ENCODE peak calls at places on chromosomes 3 and 15, in nine cellular contexts. One of them, this sample, is unnamed.

GRCh38 chr3:59678042-59678707 is 628.4 kb upstream of the CFAP20DC start:
- DNase-seq in tibial nerve: no peak
- DNase-seq in testis: no peak
- DNase-seq in heart left ventricle: no peak
- DNase-seq in stomach: peak; percentile 35
- DNase-seq in A549: no peak
- DNase-seq in right lobe of liver: no peak
- DNase-seq in breast epithelium: peak; percentile 26
- DNase-seq in esophagus squamous epithelium: no peak
- DNase-seq in this sample: no peak

GRCh38 chr3:61789861-61790260 is 228.5 kb downstream of the PTPRG start:
- DNase-seq in stomach: no peak
- DNase-seq in A549: no peak
- DNase-seq in breast epithelium: no peak
- DNase-seq in esophagus squamous epithelium: no peak
- DNase-seq in right lobe of liver: no peak
- DNase-seq in tibial nerve: no peak
- DNase-seq in testis: no peak
- DNase-seq in heart left ventricle: no peak
- DNase-seq in this sample: no peak

GRCh38 chr15:48887144-48887543 is 9.2 kb downstream of the EID1 start:
- DNase-seq in A549: no peak
- DNase-seq in testis: no peak
- DNase-seq in stomach: no peak
- DNase-seq in heart left ventricle: no peak
- DNase-seq in esophagus squamous epithelium: no peak
- DNase-seq in breast epithelium: no peak
- DNase-seq in tibial nerve: no peak
- DNase-seq in right lobe of liver: no peak
- DNase-seq in this sample: no peak

GRCh38 chr3:72080101-72080500 is 295.2 kb upstream of the PROK2 start:
- DNase-seq in right lobe of liver: no peak
- DNase-seq in tibial nerve: no peak
- DNase-seq in testis: no peak
- DNase-seq in heart left ventricle: no peak
- DNase-seq in stomach: no peak
- DNase-seq in A549: no peak
- DNase-seq in breast epithelium: no peak
- DNase-seq in esophagus squamous epithelium: no peak
- DNase-seq in this sample: no peak

GRCh38 chr15:40899536-40900207 is 5.4 kb downstream of the VPS18 start:
- DNase-seq in right lobe of liver: no peak
- DNase-seq in A549: no peak
- DNase-seq in testis: no peak
- DNase-seq in esophagus squamous epithelium: no peak
- DNase-seq in heart left ventricle: no peak
- DNase-seq in tibial nerve: no peak
- DNase-seq in breast epithelium: no peak
- DNase-seq in stomach: no peak
- DNase-seq in this sample: peak; percentile 74

GRCh38 chr3:121232309-121233225 is 313.2 kb downstream of the POLQ start:
- DNase-seq in tibial nerve: no peak
- DNase-seq in heart left ventricle: no peak
- DNase-seq in A549: no peak
- DNase-seq in testis: no peak
- DNase-seq in right lobe of liver: no peak
- DNase-seq in breast epithelium: no peak
- DNase-seq in esophagus squamous epithelium: no peak
- DNase-seq in stomach: no peak
- DNase-seq in this sample: no peak

GRCh38 chr3:48747703-48748102 is 30.7 kb upstream of the IP6K2 start:
- DNase-seq in esophagus squamous epithelium: no peak
- DNase-seq in heart left ventricle: peak; percentile 76
- DNase-seq in A549: no peak
- DNase-seq in tibial nerve: no peak
- DNase-seq in breast epithelium: peak; percentile 55
- DNase-seq in testis: no peak
- DNase-seq in stomach: peak; percentile 33
- DNase-seq in right lobe of liver: no peak
- DNase-seq in this sample: no peak

GRCh38 chr3:100650651-100651611 is 41.5 kb downstream of the ADGRG7 start:
- DNase-seq in tibial nerve: no peak
- DNase-seq in heart left ventricle: no peak
- DNase-seq in right lobe of liver: no peak
- DNase-seq in esophagus squamous epithelium: no peak
- DNase-seq in A549: no peak
- DNase-seq in breast epithelium: no peak
- DNase-seq in testis: no peak
- DNase-seq in stomach: no peak
- DNase-seq in this sample: no peak

GRCh38 chr3:15430624-15431023 is 3.2 kb downstream of the EAF1 start:
- DNase-seq in breast epithelium: no peak
- DNase-seq in stomach: no peak
- DNase-seq in heart left ventricle: no peak
- DNase-seq in A549: no peak
- DNase-seq in right lobe of liver: no peak
- DNase-seq in tibial nerve: no peak
- DNase-seq in esophagus squamous epithelium: no peak
- DNase-seq in testis: no peak
- DNase-seq in this sample: no peak

GRCh38 chr15:52733696-52734255 is 54.6 kb upstream of the ATOSA start:
- DNase-seq in heart left ventricle: no peak
- DNase-seq in tibial nerve: no peak
- DNase-seq in breast epithelium: no peak
- DNase-seq in testis: peak; percentile 23
- DNase-seq in esophagus squamous epithelium: no peak
- DNase-seq in stomach: no peak
- DNase-seq in A549: no peak
- DNase-seq in right lobe of liver: no peak
- DNase-seq in this sample: no peak

GRCh38 chr3:185270956-185271332 is 17.1 kb upstream of the EHHADH start:
- DNase-seq in testis: no peak
- DNase-seq in stomach: no peak
- DNase-seq in esophagus squamous epithelium: no peak
- DNase-seq in A549: no peak
- DNase-seq in breast epithelium: no peak
- DNase-seq in heart left ventricle: no peak
- DNase-seq in tibial nerve: no peak
- DNase-seq in right lobe of liver: no peak
- DNase-seq in this sample: no peak

GRCh38 chr3:180601688-180602666 is at the start of gene TTC14:
- DNase-seq in esophagus squamous epithelium: peak; percentile 78
- DNase-seq in stomach: peak; percentile 86
- DNase-seq in heart left ventricle: peak; percentile 94
- DNase-seq in right lobe of liver: peak; percentile 95
- DNase-seq in testis: peak; percentile 97
- DNase-seq in A549: peak; percentile 88
- DNase-seq in tibial nerve: peak; percentile 78
- DNase-seq in breast epithelium: peak; percentile 77
- DNase-seq in this sample: peak; percentile 97
- TF ChIP-seq CTCF in esophagus squamous epithelium: no peak
- TF ChIP-seq CTCF in stomach: no peak
- TF ChIP-seq CTCF in heart left ventricle: no peak
- TF ChIP-seq CTCF in right lobe of liver: no peak
- TF ChIP-seq CTCF in testis: no peak
- TF ChIP-seq CTCF in A549: no peak
- TF ChIP-seq CTCF in tibial nerve: no peak
- TF ChIP-seq CTCF in breast epithelium: no peak
- TF ChIP-seq CTCF in this sample: peak; percentile 45

DNA sequence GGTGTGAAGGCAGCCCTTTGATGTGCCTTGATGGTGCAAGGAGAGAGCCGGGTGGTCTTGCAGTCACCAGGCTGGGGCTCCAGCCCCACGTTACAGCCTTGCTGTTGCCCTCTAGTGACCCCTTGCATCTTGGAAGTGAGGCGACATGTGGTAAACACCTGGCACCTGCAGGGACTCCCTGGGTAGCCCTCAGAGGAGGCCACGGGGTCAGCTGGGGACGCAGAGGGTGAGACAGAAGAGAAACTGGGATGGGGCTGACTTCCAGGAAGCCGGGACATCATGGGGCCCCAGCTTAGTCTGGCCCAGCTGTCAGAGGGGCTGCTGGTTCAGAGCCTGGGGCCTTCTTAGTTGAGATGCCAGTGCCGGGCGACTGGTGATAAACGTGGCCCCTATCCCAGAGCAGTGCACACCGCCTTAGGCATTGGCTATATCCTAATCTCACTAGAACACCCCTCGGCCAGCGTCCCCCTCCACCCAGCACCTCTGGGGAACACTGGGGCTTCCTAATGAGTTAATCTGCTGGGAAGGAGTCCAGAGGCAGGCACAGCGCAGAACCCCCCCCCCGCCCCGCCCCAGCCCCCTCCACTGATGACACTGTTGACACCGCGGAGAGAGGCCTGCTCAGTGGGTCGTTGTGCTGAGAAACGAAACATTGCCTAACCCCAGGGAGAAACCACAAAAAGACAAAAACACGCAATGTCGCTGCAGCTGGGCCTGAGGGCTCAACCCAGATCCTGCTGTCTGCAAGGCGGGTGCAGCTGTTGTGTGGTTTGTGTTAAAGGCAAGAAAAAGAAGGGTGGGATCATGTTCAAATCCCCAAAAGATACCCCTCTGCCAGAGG is 60.5 kb upstream of the KLF13 start:
- DNase-seq in tibial nerve: no peak
- DNase-seq in breast epithelium: peak; percentile 19
- DNase-seq in esophagus squamous epithelium: no peak
- DNase-seq in stomach: peak; percentile 59
- DNase-seq in right lobe of liver: no peak
- DNase-seq in testis: peak; percentile 19
- DNase-seq in heart left ventricle: peak; percentile 81
- DNase-seq in A549: no peak
- DNase-seq in this sample: peak; percentile 92
- H3K27ac ChIP-seq in tibial nerve: peak overlapping the region; percentile 60
- H3K27ac ChIP-seq in breast epithelium: no peak overlapping the region
- H3K27ac ChIP-seq in esophagus squamous epithelium: peak overlapping the region; percentile 75
- H3K27ac ChIP-seq in stomach: peak overlapping the region; percentile 94
- H3K27ac ChIP-seq in right lobe of liver: peak overlapping the region; percentile 92
- H3K27ac ChIP-seq in testis: no peak overlapping the region
- H3K27ac ChIP-seq in heart left ventricle: no peak overlapping the region
- H3K27ac ChIP-seq in A549: no peak overlapping the region
- H3K27ac ChIP-seq in this sample: peak overlapping the region; percentile 93

GRCh38 chr15:41971089-41971892 is 1.1 kb downstream of the EHD4 start:
- DNase-seq in testis: peak; percentile 62
- DNase-seq in esophagus squamous epithelium: no peak
- DNase-seq in tibial nerve: no peak
- DNase-seq in heart left ventricle: peak; percentile 75
- DNase-seq in breast epithelium: peak; percentile 66
- DNase-seq in stomach: peak; percentile 70
- DNase-seq in right lobe of liver: peak; percentile 66
- DNase-seq in A549: peak; percentile 38
- DNase-seq in this sample: peak; percentile 90
- TF ChIP-seq POLR2A in testis: no peak
- TF ChIP-seq POLR2A in esophagus squamous epithelium: peak; percentile 35
- TF ChIP-seq POLR2A in tibial nerve: no peak
- TF ChIP-seq POLR2A in heart left ventricle: no peak
- TF ChIP-seq POLR2A in breast epithelium: no peak
- TF ChIP-seq POLR2A in stomach: no peak
- TF ChIP-seq POLR2A in right lobe of liver: peak; percentile 54
- TF ChIP-seq POLR2A in A549: no peak
- TF ChIP-seq POLR2A in this sample: no peak

GRCh38 chr3:36182024-36182423 is 198.3 kb upstream of the STAC start:
- DNase-seq in A549: no peak
- DNase-seq in testis: no peak
- DNase-seq in stomach: no peak
- DNase-seq in esophagus squamous epithelium: no peak
- DNase-seq in tibial nerve: no peak
- DNase-seq in heart left ventricle: no peak
- DNase-seq in right lobe of liver: no peak
- DNase-seq in breast epithelium: no peak
- DNase-seq in this sample: no peak
- TF ChIP-seq CTCF in A549: no peak
- TF ChIP-seq CTCF in testis: no peak
- TF ChIP-seq CTCF in stomach: no peak
- TF ChIP-seq CTCF in esophagus squamous epithelium: no peak
- TF ChIP-seq CTCF in tibial nerve: no peak
- TF ChIP-seq CTCF in heart left ventricle: no peak
- TF ChIP-seq CTCF in right lobe of liver: no peak
- TF ChIP-seq CTCF in breast epithelium: no peak
- TF ChIP-seq CTCF in this sample: no peak

GRCh38 chr15:45854455-45855202 is 219.8 kb downstream of the SQOR start:
- DNase-seq in A549: no peak
- DNase-seq in stomach: no peak
- DNase-seq in heart left ventricle: no peak
- DNase-seq in testis: no peak
- DNase-seq in esophagus squamous epithelium: no peak
- DNase-seq in tibial nerve: no peak
- DNase-seq in breast epithelium: no peak
- DNase-seq in right lobe of liver: no peak
- DNase-seq in this sample: no peak

GRCh38 chr15:45855907-45856579 is 221.2 kb downstream of the SQOR start:
- DNase-seq in A549: no peak
- DNase-seq in breast epithelium: no peak
- DNase-seq in esophagus squamous epithelium: no peak
- DNase-seq in right lobe of liver: no peak
- DNase-seq in testis: no peak
- DNase-seq in heart left ventricle: no peak
- DNase-seq in tibial nerve: no peak
- DNase-seq in stomach: no peak
- DNase-seq in this sample: no peak

GRCh38 chr15:45858491-45858890 is 223.7 kb downstream of the SQOR start:
- DNase-seq in stomach: no peak
- DNase-seq in breast epithelium: no peak
- DNase-seq in A549: no peak
- DNase-seq in tibial nerve: no peak
- DNase-seq in testis: no peak
- DNase-seq in right lobe of liver: no peak
- DNase-seq in heart left ventricle: no peak
- DNase-seq in esophagus squamous epithelium: no peak
- DNase-seq in this sample: no peak

GRCh38 chr15:45857295-45857694 is 222.5 kb downstream of the SQOR start:
- DNase-seq in stomach: no peak
- DNase-seq in A549: no peak
- DNase-seq in testis: no peak
- DNase-seq in esophagus squamous epithelium: no peak
- DNase-seq in right lobe of liver: no peak
- DNase-seq in breast epithelium: no peak
- DNase-seq in tibial nerve: no peak
- DNase-seq in heart left ventricle: no peak
- DNase-seq in this sample: no peak

DNA sequence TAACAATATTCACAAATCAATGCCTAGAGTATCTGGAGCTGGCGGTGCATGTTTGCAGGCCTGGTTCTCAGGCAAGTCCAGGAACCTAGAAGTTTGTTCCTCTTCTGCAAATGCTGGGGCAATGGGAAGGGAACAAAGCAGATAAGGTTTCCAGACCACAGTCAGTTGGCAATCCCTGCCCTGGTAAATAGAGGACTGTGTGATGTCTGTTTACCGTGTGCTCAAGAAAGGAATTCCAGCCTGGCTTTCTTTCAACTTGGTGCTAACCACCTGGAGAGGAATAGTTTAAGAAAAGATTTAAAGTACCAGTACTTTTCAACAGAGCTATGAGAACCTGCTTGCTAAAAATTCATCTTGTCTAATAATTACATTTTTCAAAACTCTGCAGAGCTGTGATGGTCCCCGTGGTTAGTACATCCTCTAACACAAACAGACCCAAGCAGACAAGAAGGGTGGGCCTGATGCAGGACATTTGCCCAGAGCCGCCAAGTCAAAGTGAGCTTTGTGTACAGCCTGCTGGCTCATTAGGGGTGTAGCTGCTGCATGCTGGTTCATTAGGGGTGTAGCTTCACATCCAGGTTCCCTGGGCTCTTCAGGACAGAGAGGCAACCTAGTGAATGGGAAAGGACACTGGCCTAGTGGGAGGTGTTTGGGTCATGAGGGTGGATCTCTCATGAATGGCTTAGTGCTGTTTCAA is 220.5 kb downstream of the SQOR start:
- DNase-seq in heart left ventricle: no peak
- DNase-seq in esophagus squamous epithelium: no peak
- DNase-seq in breast epithelium: no peak
- DNase-seq in right lobe of liver: no peak
- DNase-seq in A549: no peak
- DNase-seq in tibial nerve: no peak
- DNase-seq in testis: no peak
- DNase-seq in stomach: peak; percentile 74
- DNase-seq in this sample: no peak
- H3K27ac ChIP-seq in heart left ventricle: no peak overlapping the region
- H3K27ac ChIP-seq in esophagus squamous epithelium: no peak overlapping the region
- H3K27ac ChIP-seq in breast epithelium: no peak overlapping the region
- H3K27ac ChIP-seq in right lobe of liver: no peak overlapping the region
- H3K27ac ChIP-seq in A549: no peak overlapping the region
- H3K27ac ChIP-seq in tibial nerve: no peak overlapping the region
- H3K27ac ChIP-seq in testis: no peak overlapping the region
- H3K27ac ChIP-seq in stomach: peak overlapping the region; percentile 77
- H3K27ac ChIP-seq in this sample: no peak overlapping the region